ENCODE peak calls at places on chromosomes 6 and 20, in nine cellular contexts. A is activated gamma-delta T cell treated with Interleukin-2 at 50 U/mL for 16 hours; P is ACHN; V is naive thymus-derived CD8-positive, alpha-beta T cell; Q is kidney tubule cell; T is HEK293T; D is stimulated activated CD4-positive, alpha-beta T cell treated with anti-CD3 and anti-CD28 coated beads, Interleukin-15, amount 100 ng/mL, for 24 hours; W is amygdala; C is amniotic stem cell. R is an unnamed sample.

GRCh38 chr20:38166707-38167233 is 1.7 kb upstream of the TGM2 start:
- DNase-seq in A (no peak), P (no peak), V (no peak), Q (no peak), T (no peak), D (no peak), W (no peak), C (no peak), R (no peak)

GRCh38 chr20:48624315-48625020 is 203.3 kb downstream of the PREX1 start:
- DNase-seq in A (no peak), P (no peak), V (no peak), Q (no peak), T (no peak), D (no peak), W (no peak), C (no peak), R (no peak)

GRCh38 chr6:36781669-36782068 is 57.6 kb downstream of the CPNE5 start:
- DNase-seq in A (no peak), P (no peak), V (no peak), Q (no peak), T (no peak), D (no peak), W (no peak), C (no peak), R (no peak)

GRCh38 chr6:170080169-170080827 is 210.6 kb downstream of the DLL1 start:
- DNase-seq in A (no peak), P (no peak), V (no peak), Q (no peak), T (no peak), D (no peak), W (no peak), C (no peak), R (no peak)

GRCh38 chr6:138817799-138818198 is 21.9 kb downstream of the ECT2L start:
- DNase-seq in A (no peak), P (no peak), V (no peak), Q (peak), T (no peak), D (peak), W (no peak), C (no peak), R (no peak)

GRCh38 chr6:129903082-129903481 is 42.0 kb upstream of the TMEM244 start:
- DNase-seq in A (no peak), P (no peak), V (no peak), Q (no peak), T (no peak), D (no peak), W (no peak), C (no peak), R (no peak)

GRCh38 chr6:170224694-170225660 is 65.9 kb downstream of the DLL1 start:
- DNase-seq in A (no peak), P (peak), V (no peak), Q (peak), T (no peak), D (no peak), W (no peak), C (no peak), R (no peak)

GRCh38 chr6:2498224-2498623 is 252.5 kb downstream of the MYLK4 start:
- DNase-seq in A (no peak), P (peak), V (no peak), Q (peak), T (no peak), D (no peak), W (no peak), C (no peak), R (no peak)

GRCh38 chr6:158257425-158257759 is 54.9 kb upstream of the TULP4 start:
- DNase-seq in A (no peak), P (no peak), V (no peak), Q (no peak), T (no peak), D (no peak), W (no peak), C (no peak), R (no peak)

GRCh38 chr6:169026175-169026574 is 227.5 kb downstream of the THBS2 start:
- DNase-seq in A (no peak), P (no peak), V (no peak), Q (no peak), T (no peak), D (no peak), W (no peak), C (no peak), R (no peak)

GRCh38 chr6:1325471-1326309 is 13.8 kb downstream of the FOXQ1 start:
- DNase-seq in A (no peak), P (peak), V (no peak), Q (peak), T (no peak), D (peak), W (no peak), C (peak), R (peak)

GRCh38 chr20:38043512-38044300 is 10.2 kb downstream of the RPRD1B start:
- DNase-seq in A (no peak), P (peak), V (no peak), Q (peak), T (no peak), D (peak), W (no peak), C (peak), R (no peak)

GRCh38 chr6:161418458-161418945 is 144.6 kb upstream of the AGPAT4 start:
- DNase-seq in A (peak), P (peak), V (no peak), Q (peak), T (peak), D (peak), W (no peak), C (peak), R (peak)

GRCh38 chr6:166365221-166365620 is 17.5 kb downstream of the MPC1 start:
- DNase-seq in A (no peak), P (no peak), V (no peak), Q (no peak), T (no peak), D (no peak), W (no peak), C (no peak), R (no peak)

GRCh38 chr20:64230461-64231145 is 24.9 kb upstream of the PCMTD2 start:
- DNase-seq in A (no peak), P (no peak), V (no peak), Q (no peak), T (no peak), D (no peak), W (no peak), C (no peak), R (no peak)

GRCh38 chr6:130167655-130168054 is 55.1 kb downstream of the SAMD3 start:
- DNase-seq in A (no peak), P (no peak), V (no peak), Q (no peak), T (no peak), D (no peak), W (no peak), C (no peak), R (no peak)

GRCh38 chr20:32509639-32510066 is 75.5 kb downstream of the NOL4L start:
- DNase-seq in A (peak), P (no peak), V (peak), Q (no peak), T (no peak), D (peak), W (no peak), C (no peak), R (no peak)

GRCh38 chr6:6721606-6722005 is 133.1 kb downstream of the LY86 start:
- DNase-seq in A (no peak), P (no peak), V (no peak), Q (no peak), T (no peak), D (no peak), W (no peak), C (no peak), R (no peak)

GRCh38 chr6:138417493-138418117 is 13.6 kb downstream of the HEBP2 start:
- DNase-seq in A (no peak), P (no peak), V (no peak), Q (peak), T (no peak), D (no peak), W (no peak), C (no peak), R (no peak)

GRCh38 chr20:49445176-49445575 is 37.3 kb downstream of the KCNB1 start:
- DNase-seq in A (no peak), P (no peak), V (no peak), Q (peak), T (no peak), D (no peak), W (no peak), C (no peak), R (no peak)

GRCh38 chr20:32918296-32918695 is 59.6 kb downstream of the EFCAB8 start:
- DNase-seq in A (no peak), P (no peak), V (no peak), Q (no peak), T (no peak), D (no peak), W (no peak), C (no peak), R (no peak)

GRCh38 chr6:13105139-13105538 is 223.2 kb downstream of the TBC1D7 start:
- DNase-seq in A (no peak), P (no peak), V (no peak), Q (no peak), T (no peak), D (no peak), W (no peak), C (no peak), R (no peak)

GRCh38 chr6:158663465-158664167 is 13.8 kb downstream of the SYTL3 start:
- DNase-seq in A (no peak), P (no peak), V (no peak), Q (no peak), T (no peak), D (no peak), W (no peak), C (no peak), R (no peak)

GRCh38 chr6:106609699-106610098 is 19.6 kb downstream of the RTN4IP1 start:
- DNase-seq in A (no peak), P (peak), V (no peak), Q (peak), T (peak), D (peak), W (no peak), C (no peak), R (no peak)

GRCh38 chr6:157151989-157152388 is 171.3 kb downstream of the TMEM242 start:
- DNase-seq in A (no peak), P (no peak), V (no peak), Q (no peak), T (no peak), D (no peak), W (no peak), C (no peak), R (no peak)

GRCh38 chr6:20433929-20434328 is 32.2 kb downstream of the E2F3 start:
- DNase-seq in A (no peak), P (no peak), V (no peak), Q (no peak), T (no peak), D (no peak), W (no peak), C (no peak), R (no peak)

GRCh38 chr20:34964486-34964885 is 8.8 kb downstream of the MYH7B start:
- DNase-seq in A (no peak), P (no peak), V (no peak), Q (no peak), T (no peak), D (no peak), W (no peak), C (no peak), R (no peak)

GRCh38 chr20:31548823-31549512 is 34.7 kb downstream of the HM13 start:
- DNase-seq in A (no peak), P (no peak), V (no peak), Q (no peak), T (no peak), D (no peak), W (no peak), C (no peak), R (no peak)

GRCh38 chr6:43308101-43308989 is at the start of gene CRIP3:
- DNase-seq in A (peak), P (peak), V (peak), Q (peak), T (no peak), D (peak), W (no peak), C (peak), R (no peak)

GRCh38 chr6:78462728-78463127 is 404.6 kb upstream of the IRAK1BP1 start:
- DNase-seq in A (no peak), P (no peak), V (no peak), Q (no peak), T (no peak), D (no peak), W (no peak), C (no peak), R (no peak)

GRCh38 chr6:29705389-29706231 is 17.6 kb upstream of the HLA-F start:
- DNase-seq in A (no peak), P (peak), V (no peak), Q (peak), T (peak), D (no peak), W (no peak), C (no peak), R (peak)

GRCh38 chr6:32689531-32690505 is 23.4 kb upstream of the HLA-DQB1 start:
- DNase-seq in A (no peak), P (no peak), V (no peak), Q (no peak), T (no peak), D (no peak), W (no peak), C (no peak), R (no peak)

GRCh38 chr20:44485078-44485829 is 9.6 kb downstream of the TTPAL start:
- DNase-seq in A (no peak), P (no peak), V (no peak), Q (no peak), T (no peak), D (no peak), W (no peak), C (no peak), R (no peak)

GRCh38 chr6:4804095-4804494 is 27.9 kb downstream of the CDYL start:
- DNase-seq in A (no peak), P (peak), V (no peak), Q (peak), T (no peak), D (peak), W (no peak), C (no peak), R (no peak)

GRCh38 chr20:58987790-58988564 is 6.9 kb downstream of the NELFCD start:
- DNase-seq in A (no peak), P (no peak), V (no peak), Q (no peak), T (no peak), D (no peak), W (no peak), C (no peak), R (no peak)

R was measured in NCI-H460.